ENCODE peak calls at places on chromosomes 16 and 17, in eight cellular contexts. One of them, this sample, is unnamed. For H3K4me1, the result is how much of the 10 kb centered on the place peaks cover.

GRCh38 chr17:28940675-28941074 is 10.6 kb downstream of the PHF12 start:
- DNase-seq in PC-9: no peak
- DNase-seq in left ventricle myocardium inferior: peak
- DNase-seq in heart right ventricle: no peak
- DNase-seq in heart left ventricle: peak
- DNase-seq in gastrocnemius medialis: peak
- DNase-seq in mammary epithelial cell: no peak
- DNase-seq in aorta: no peak
- DNase-seq in this sample: peak

GRCh38 chr17:17782425-17783120 is 54.2 kb downstream of the SREBF1 start:
- DNase-seq in PC-9: no peak
- DNase-seq in left ventricle myocardium inferior: no peak
- DNase-seq in heart right ventricle: peak
- DNase-seq in heart left ventricle: no peak
- DNase-seq in gastrocnemius medialis: no peak
- DNase-seq in mammary epithelial cell: no peak
- DNase-seq in aorta: no peak
- DNase-seq in this sample: peak

GRCh38 chr17:69269174-69269998 is 40.8 kb upstream of the ABCA10 start:
- DNase-seq in PC-9: peak
- DNase-seq in left ventricle myocardium inferior: no peak
- DNase-seq in heart right ventricle: no peak
- DNase-seq in heart left ventricle: no peak
- DNase-seq in gastrocnemius medialis: peak
- DNase-seq in mammary epithelial cell: peak
- DNase-seq in aorta: no peak
- DNase-seq in this sample: no peak

GRCh38 chr17:49708515-49709161 is 874 bp upstream of the SLC35B1 start:
- DNase-seq in PC-9: peak
- DNase-seq in left ventricle myocardium inferior: no peak
- DNase-seq in heart right ventricle: no peak
- DNase-seq in heart left ventricle: no peak
- DNase-seq in gastrocnemius medialis: no peak
- DNase-seq in mammary epithelial cell: no peak
- DNase-seq in aorta: no peak
- DNase-seq in this sample: peak

GRCh38 chr16:28213396-28213795 is 1.6 kb upstream of the XPO6 start:
- DNase-seq in PC-9: no peak
- DNase-seq in left ventricle myocardium inferior: no peak
- DNase-seq in heart right ventricle: no peak
- DNase-seq in heart left ventricle: no peak
- DNase-seq in gastrocnemius medialis: no peak
- DNase-seq in mammary epithelial cell: no peak
- DNase-seq in aorta: no peak
- DNase-seq in this sample: no peak

GRCh38 chr17:79627184-79627765 is 16.4 kb upstream of the RBFOX3 start:
- DNase-seq in PC-9: no peak
- DNase-seq in left ventricle myocardium inferior: no peak
- DNase-seq in heart right ventricle: no peak
- DNase-seq in heart left ventricle: peak
- DNase-seq in gastrocnemius medialis: no peak
- DNase-seq in mammary epithelial cell: no peak
- DNase-seq in aorta: peak
- DNase-seq in this sample: no peak

GRCh38 chr17:61157246-61157887 is 242.3 kb upstream of the TBX2 start:
- DNase-seq in PC-9: no peak
- DNase-seq in left ventricle myocardium inferior: no peak
- DNase-seq in heart right ventricle: no peak
- DNase-seq in heart left ventricle: no peak
- DNase-seq in gastrocnemius medialis: no peak
- DNase-seq in mammary epithelial cell: no peak
- DNase-seq in aorta: no peak
- DNase-seq in this sample: no peak

GRCh38 chr16:54355251-54355650 is 68.7 kb upstream of the IRX3 start:
- DNase-seq in PC-9: peak
- DNase-seq in left ventricle myocardium inferior: no peak
- DNase-seq in heart right ventricle: no peak
- DNase-seq in heart left ventricle: no peak
- DNase-seq in gastrocnemius medialis: no peak
- DNase-seq in mammary epithelial cell: peak
- DNase-seq in aorta: no peak
- DNase-seq in this sample: no peak

GRCh38 chr16:88815901-88816589 is 4.3 kb upstream of the APRT start:
- DNase-seq in PC-9: no peak
- DNase-seq in left ventricle myocardium inferior: no peak
- DNase-seq in heart right ventricle: no peak
- DNase-seq in heart left ventricle: no peak
- DNase-seq in gastrocnemius medialis: no peak
- DNase-seq in mammary epithelial cell: no peak
- DNase-seq in aorta: no peak
- DNase-seq in this sample: peak

GRCh38 chr16:87956771-87957279 is 5.6 kb downstream of the BANP start:
- DNase-seq in PC-9: peak
- DNase-seq in left ventricle myocardium inferior: no peak
- DNase-seq in heart right ventricle: no peak
- DNase-seq in heart left ventricle: no peak
- DNase-seq in gastrocnemius medialis: no peak
- DNase-seq in mammary epithelial cell: no peak
- DNase-seq in aorta: no peak
- DNase-seq in this sample: no peak

GRCh38 chr16:74721716-74722115 is 21.1 kb upstream of the MLKL start:
- DNase-seq in PC-9: no peak
- DNase-seq in left ventricle myocardium inferior: no peak
- DNase-seq in heart right ventricle: no peak
- DNase-seq in heart left ventricle: no peak
- DNase-seq in gastrocnemius medialis: no peak
- DNase-seq in mammary epithelial cell: no peak
- DNase-seq in aorta: no peak
- DNase-seq in this sample: no peak

GRCh38 chr17:48261297-48261880 is 153.8 kb downstream of the SNX11 start:
- DNase-seq in PC-9: no peak
- DNase-seq in left ventricle myocardium inferior: no peak
- DNase-seq in heart right ventricle: no peak
- DNase-seq in heart left ventricle: peak
- DNase-seq in gastrocnemius medialis: no peak
- DNase-seq in mammary epithelial cell: no peak
- DNase-seq in aorta: no peak
- DNase-seq in this sample: no peak

GRCh38 chr16:2515180-2515803 is 1.5 kb downstream of the ATP6V0C start:
- DNase-seq in PC-9: no peak
- DNase-seq in left ventricle myocardium inferior: no peak
- DNase-seq in heart right ventricle: peak
- DNase-seq in heart left ventricle: no peak
- DNase-seq in gastrocnemius medialis: no peak
- DNase-seq in mammary epithelial cell: no peak
- DNase-seq in aorta: no peak
- DNase-seq in this sample: no peak

GRCh38 chr16:58684001-58684353 is 593 bp downstream of the SLC38A7 start:
- DNase-seq in PC-9: no peak
- DNase-seq in left ventricle myocardium inferior: peak
- DNase-seq in heart right ventricle: no peak
- DNase-seq in heart left ventricle: no peak
- DNase-seq in gastrocnemius medialis: no peak
- DNase-seq in mammary epithelial cell: peak
- DNase-seq in aorta: no peak
- DNase-seq in this sample: no peak

GRCh38 chr17:9768381-9768934 is 22.9 kb downstream of the DHRS7C start:
- DNase-seq in PC-9: no peak
- DNase-seq in left ventricle myocardium inferior: no peak
- DNase-seq in heart right ventricle: no peak
- DNase-seq in heart left ventricle: no peak
- DNase-seq in gastrocnemius medialis: no peak
- DNase-seq in mammary epithelial cell: peak
- DNase-seq in aorta: no peak
- DNase-seq in this sample: no peak

GRCh38 chr17:861364-861763 is 79.2 kb downstream of the MRM3 start:
- DNase-seq in PC-9: no peak
- DNase-seq in left ventricle myocardium inferior: no peak
- DNase-seq in heart right ventricle: no peak
- DNase-seq in heart left ventricle: no peak
- DNase-seq in gastrocnemius medialis: no peak
- DNase-seq in mammary epithelial cell: no peak
- DNase-seq in aorta: no peak
- DNase-seq in this sample: no peak

GRCh38 chr16:592518-593306 is 2.8 kb downstream of the RAB40C start:
- DNase-seq in PC-9: peak
- DNase-seq in left ventricle myocardium inferior: no peak
- DNase-seq in heart right ventricle: no peak
- DNase-seq in heart left ventricle: no peak
- DNase-seq in gastrocnemius medialis: peak
- DNase-seq in mammary epithelial cell: peak
- DNase-seq in aorta: peak
- DNase-seq in this sample: peak

GRCh38 chr16:72989203-72989991 is 58.5 kb downstream of the ZFHX3 start:
- DNase-seq in PC-9: peak
- DNase-seq in left ventricle myocardium inferior: no peak
- DNase-seq in heart right ventricle: no peak
- DNase-seq in heart left ventricle: no peak
- DNase-seq in gastrocnemius medialis: peak
- DNase-seq in mammary epithelial cell: peak
- DNase-seq in aorta: no peak
- DNase-seq in this sample: no peak

GRCh38 chr16:72990003-72990521 is 57.9 kb downstream of the ZFHX3 start:
- DNase-seq in PC-9: peak
- DNase-seq in left ventricle myocardium inferior: peak
- DNase-seq in heart right ventricle: peak
- DNase-seq in heart left ventricle: peak
- DNase-seq in gastrocnemius medialis: peak
- DNase-seq in mammary epithelial cell: peak
- DNase-seq in aorta: peak
- DNase-seq in this sample: peak

GRCh38 chr16:72987480-72987901 is 60.4 kb downstream of the ZFHX3 start:
- DNase-seq in PC-9: peak
- DNase-seq in left ventricle myocardium inferior: no peak
- DNase-seq in heart right ventricle: no peak
- DNase-seq in heart left ventricle: no peak
- DNase-seq in gastrocnemius medialis: no peak
- DNase-seq in mammary epithelial cell: peak
- DNase-seq in aorta: no peak
- DNase-seq in this sample: no peak

GRCh38 chr16:72990571-72990970 is 57.4 kb downstream of the ZFHX3 start:
- DNase-seq in PC-9: no peak
- DNase-seq in left ventricle myocardium inferior: no peak
- DNase-seq in heart right ventricle: no peak
- DNase-seq in heart left ventricle: no peak
- DNase-seq in gastrocnemius medialis: no peak
- DNase-seq in mammary epithelial cell: no peak
- DNase-seq in aorta: no peak
- DNase-seq in this sample: peak

GRCh38 chr16:72988568-72988967 is 59.4 kb downstream of the ZFHX3 start:
- DNase-seq in PC-9: no peak
- DNase-seq in left ventricle myocardium inferior: no peak
- DNase-seq in heart right ventricle: no peak
- DNase-seq in heart left ventricle: no peak
- DNase-seq in gastrocnemius medialis: no peak
- DNase-seq in mammary epithelial cell: no peak
- DNase-seq in aorta: no peak
- DNase-seq in this sample: no peak
- H3K4me1 ChIP-seq in PC-9: half or more
- H3K4me1 ChIP-seq in left ventricle myocardium inferior: half or more
- H3K4me1 ChIP-seq in heart right ventricle: under half
- H3K4me1 ChIP-seq in heart left ventricle: half or more
- H3K4me1 ChIP-seq in gastrocnemius medialis: half or more
- H3K4me1 ChIP-seq in mammary epithelial cell: under half
- H3K4me1 ChIP-seq in aorta: under half
- H3K4me1 ChIP-seq in this sample: half or more

DNA sequence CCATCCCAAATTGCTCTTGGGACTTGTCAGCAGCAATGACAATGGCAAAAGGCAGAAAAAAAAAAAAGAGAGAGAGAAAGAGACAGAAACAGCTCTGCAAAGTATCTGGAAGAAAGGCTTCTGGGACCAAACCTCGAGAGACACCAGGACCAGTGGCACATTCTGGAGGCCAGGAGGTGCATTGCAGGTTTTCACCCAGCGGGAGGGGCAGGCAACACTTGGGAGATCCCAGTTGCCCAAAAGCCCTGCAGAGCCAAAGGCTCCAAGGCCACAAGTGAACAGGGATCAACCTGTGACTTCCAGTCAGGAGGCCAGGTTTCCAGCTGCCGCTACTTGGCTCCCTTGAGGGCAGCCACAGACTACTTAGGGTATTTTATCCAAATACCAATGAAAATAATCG is 110.8 kb upstream of the CDH5 start:
- DNase-seq in PC-9: no peak
- DNase-seq in left ventricle myocardium inferior: no peak
- DNase-seq in heart right ventricle: no peak
- DNase-seq in heart left ventricle: no peak
- DNase-seq in gastrocnemius medialis: no peak
- DNase-seq in mammary epithelial cell: no peak
- DNase-seq in aorta: peak
- DNase-seq in this sample: no peak
- H3K4me1 ChIP-seq in PC-9: under half
- H3K4me1 ChIP-seq in left ventricle myocardium inferior: under half
- H3K4me1 ChIP-seq in heart right ventricle: under half
- H3K4me1 ChIP-seq in heart left ventricle: under half
- H3K4me1 ChIP-seq in gastrocnemius medialis: under half
- H3K4me1 ChIP-seq in mammary epithelial cell: under half
- H3K4me1 ChIP-seq in aorta: under half
- H3K4me1 ChIP-seq in this sample: under half

DNA sequence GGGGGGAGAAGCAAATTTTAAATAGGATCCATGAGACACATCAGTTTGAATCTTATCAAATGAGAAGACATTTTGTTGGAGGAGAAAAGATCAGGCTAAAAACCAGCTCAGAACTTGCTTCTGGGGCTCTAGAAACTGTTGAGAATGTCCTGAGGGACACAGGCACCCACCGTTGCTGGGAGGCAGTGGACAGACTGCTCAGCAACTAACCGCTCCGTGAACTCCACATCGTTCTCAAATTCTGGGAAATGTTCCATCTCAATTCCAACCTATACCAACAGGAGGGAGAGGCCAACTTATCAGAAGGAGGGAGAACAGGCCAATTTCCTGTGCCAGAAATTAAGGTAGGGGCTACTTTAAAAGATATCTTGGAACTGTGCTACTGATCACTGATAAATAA is 8.4 kb downstream of the TAT start:
- DNase-seq in PC-9: no peak
- DNase-seq in left ventricle myocardium inferior: no peak
- DNase-seq in heart right ventricle: no peak
- DNase-seq in heart left ventricle: no peak
- DNase-seq in gastrocnemius medialis: no peak
- DNase-seq in mammary epithelial cell: no peak
- DNase-seq in aorta: no peak
- DNase-seq in this sample: peak
- H3K4me1 ChIP-seq in PC-9: under half
- H3K4me1 ChIP-seq in left ventricle myocardium inferior: under half
- H3K4me1 ChIP-seq in heart right ventricle: under half
- H3K4me1 ChIP-seq in heart left ventricle: under half
- H3K4me1 ChIP-seq in gastrocnemius medialis: under half
- H3K4me1 ChIP-seq in mammary epithelial cell: under half
- H3K4me1 ChIP-seq in aorta: under half
- H3K4me1 ChIP-seq in this sample: under half

DNA sequence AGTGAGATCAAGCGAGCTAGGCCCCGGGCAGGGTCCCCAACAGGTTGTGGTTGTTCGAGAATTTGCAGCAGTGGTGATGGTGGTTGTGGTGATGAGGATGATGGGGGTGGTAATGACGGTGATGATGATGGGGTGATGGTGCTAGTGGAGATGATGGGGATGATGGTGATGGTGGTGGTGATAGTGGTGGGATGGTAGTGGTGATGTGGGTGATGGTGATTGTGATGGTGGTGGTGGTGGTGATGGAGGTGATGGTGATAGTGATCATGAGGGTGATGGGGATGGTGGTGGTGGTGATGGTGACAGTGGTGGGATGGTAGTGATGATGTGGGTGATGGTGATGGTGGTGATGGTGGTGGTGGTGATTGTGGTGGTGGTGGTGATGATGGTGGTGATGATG is 343.3 kb downstream of the SEC14L1 start:
- DNase-seq in PC-9: no peak
- DNase-seq in left ventricle myocardium inferior: no peak
- DNase-seq in heart right ventricle: no peak
- DNase-seq in heart left ventricle: no peak
- DNase-seq in gastrocnemius medialis: no peak
- DNase-seq in mammary epithelial cell: no peak
- DNase-seq in aorta: no peak
- DNase-seq in this sample: no peak
- H3K4me1 ChIP-seq in PC-9: under half
- H3K4me1 ChIP-seq in left ventricle myocardium inferior: under half
- H3K4me1 ChIP-seq in heart right ventricle: under half
- H3K4me1 ChIP-seq in heart left ventricle: under half
- H3K4me1 ChIP-seq in gastrocnemius medialis: under half
- H3K4me1 ChIP-seq in mammary epithelial cell: under half
- H3K4me1 ChIP-seq in aorta: under half
- H3K4me1 ChIP-seq in this sample: under half

This sample was measured in thyroid gland.